ENCODE peak calls at places on chromosome 13, in seven cellular contexts. N, H, J, C, E, X and D are unnamed samples.

GRCh38 chr13:25840261-25840660 is 211.6 kb downstream of the SHISA2 start:
- DNase-seq in J (no peak), X (no peak), E (no peak), H (no peak), C (no peak), N (no peak), D (no peak)

GRCh38 chr13:48404952-48405351 is 8.0 kb downstream of the LPAR6 start:
- DNase-seq in C (no peak), J (no peak), N (peak), X (no peak), H (no peak), E (no peak), D (no peak)

GRCh38 chr13:52695856-52696255 is 43.2 kb downstream of the SUGT1 start:
- DNase-seq in E (peak), N (peak), H (no peak), J (peak), C (no peak), X (no peak), D (no peak)

GRCh38 chr13:112072531-112073244 is 5.7 kb downstream of the SOX1 start:
- DNase-seq in J (no peak), C (no peak), H (no peak), E (no peak), X (no peak), N (no peak), D (peak)

GRCh38 chr13:61778531-61778930 is 362.9 kb upstream of the PCDH20 start:
- DNase-seq in X (no peak), J (no peak), C (no peak), N (no peak), E (no peak), H (no peak), D (peak)

GRCh38 chr13:74325106-74325505 is 190.9 kb upstream of the KLF12 start:
- DNase-seq in C (no peak), E (peak), J (no peak), H (no peak), N (peak), X (no peak), D (no peak)

GRCh38 chr13:43787518-43787891 is 733 bp upstream of the ENOX1 start:
- DNase-seq in C (no peak), X (no peak), H (no peak), J (no peak), N (no peak), E (no peak), D (peak)

GRCh38 chr13:67117010-67117550 is 113.1 kb downstream of the PCDH9 start:
- DNase-seq in E (no peak), H (no peak), J (no peak), C (no peak), N (no peak), X (no peak), D (peak)

GRCh38 chr13:75569576-75569975 is 20.0 kb downstream of the UCHL3 start:
- DNase-seq in X (no peak), E (no peak), J (no peak), N (no peak), C (no peak), H (no peak), D (no peak)

GRCh38 chr13:75566658-75567057 is 17.1 kb downstream of the UCHL3 start:
- DNase-seq in N (peak), C (no peak), X (no peak), J (no peak), E (no peak), H (no peak), D (no peak)
- TF ChIP-seq CTCF in N (peak), C (peak), X (peak), J (peak), E (peak), H (peak), D (peak)

GRCh38 chr13:39040206-39040605 is 1.9 kb downstream of the NHLRC3 start:
- DNase-seq in J (no peak), N (peak), E (no peak), C (no peak), X (no peak), H (no peak), D (no peak)
- TF ChIP-seq CTCF in J (no peak), N (no peak), E (no peak), C (no peak), X (no peak), H (no peak), D (no peak)

GRCh38 chr13:90365130-90365529 is 982.4 kb upstream of the MIR17HG start:
- DNase-seq in J (no peak), H (no peak), N (peak), E (no peak), X (no peak), C (no peak), D (no peak)
- TF ChIP-seq CTCF in J (no peak), H (peak), N (peak), E (peak), X (no peak), C (no peak), D (peak)

DNA sequence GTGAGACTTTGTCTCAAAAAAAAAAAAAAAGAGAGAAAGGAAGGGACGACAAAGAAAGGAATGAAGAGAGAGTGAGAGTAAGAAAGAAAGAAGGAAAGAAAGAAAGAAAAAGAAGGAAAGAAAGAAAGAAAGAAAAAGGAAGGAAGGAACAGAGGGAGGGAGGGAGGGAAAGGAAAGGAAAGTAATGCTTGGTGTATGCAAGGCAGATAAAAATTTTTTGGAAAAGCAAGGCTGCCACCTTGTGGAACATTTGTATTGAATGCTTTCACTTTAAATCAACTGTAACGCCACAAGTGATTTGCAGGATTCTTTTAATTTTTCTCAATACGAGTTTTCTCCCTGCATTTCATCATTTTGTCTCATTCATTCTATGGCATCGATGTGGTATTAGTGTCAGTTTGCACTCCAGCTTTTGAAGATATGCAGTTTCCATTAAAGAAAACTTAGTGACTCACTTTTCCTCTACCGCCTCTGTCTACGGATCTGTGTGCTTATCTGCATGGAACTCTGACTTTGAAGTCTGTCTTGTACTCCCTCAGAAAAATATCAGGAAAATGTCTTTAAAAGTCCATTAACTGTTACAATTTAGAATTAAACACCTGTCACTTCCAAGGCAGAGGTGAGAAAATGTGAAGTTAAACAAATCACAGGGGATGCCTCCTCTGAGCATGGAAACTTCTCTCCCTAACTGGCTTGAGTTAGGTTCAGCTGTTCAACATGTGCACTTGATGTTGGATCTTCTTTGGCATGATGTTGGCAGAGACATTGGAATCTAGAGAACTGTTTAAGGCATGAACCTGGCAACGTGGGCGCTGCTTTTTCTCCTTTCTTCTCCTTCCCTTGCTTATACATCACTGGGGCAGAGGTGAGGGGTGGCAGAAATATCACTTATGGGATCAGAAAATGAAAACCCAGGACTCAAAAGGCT is 20.0 kb upstream of the ZDHHC20 start:
- DNase-seq in E (peak), H (peak), J (peak), N (peak), X (no peak), C (no peak), D (peak)
- TF ChIP-seq CTCF in E (peak), H (peak), J (peak), N (peak), X (peak), C (peak), D (peak)

GRCh38 chr13:91405240-91405639 is 6.8 kb downstream of the GPC5 start:
- DNase-seq in J (no peak), N (no peak), E (no peak), H (no peak), X (no peak), C (no peak), D (no peak)

GRCh38 chr13:91409661-91410060 is 11.2 kb downstream of the GPC5 start:
- DNase-seq in C (no peak), N (no peak), X (no peak), J (no peak), H (no peak), E (no peak), D (no peak)

GRCh38 chr13:91401916-91402315 is 3.5 kb downstream of the GPC5 start:
- DNase-seq in E (no peak), X (no peak), J (no peak), N (no peak), H (no peak), C (no peak), D (no peak)

GRCh38 chr13:91406619-91407018 is 8.2 kb downstream of the GPC5 start:
- DNase-seq in N (peak), J (peak), X (no peak), H (peak), E (peak), C (no peak), D (peak)
- TF ChIP-seq CTCF in N (peak), J (peak), X (no peak), H (peak), E (peak), C (peak), D (peak)

DNA sequence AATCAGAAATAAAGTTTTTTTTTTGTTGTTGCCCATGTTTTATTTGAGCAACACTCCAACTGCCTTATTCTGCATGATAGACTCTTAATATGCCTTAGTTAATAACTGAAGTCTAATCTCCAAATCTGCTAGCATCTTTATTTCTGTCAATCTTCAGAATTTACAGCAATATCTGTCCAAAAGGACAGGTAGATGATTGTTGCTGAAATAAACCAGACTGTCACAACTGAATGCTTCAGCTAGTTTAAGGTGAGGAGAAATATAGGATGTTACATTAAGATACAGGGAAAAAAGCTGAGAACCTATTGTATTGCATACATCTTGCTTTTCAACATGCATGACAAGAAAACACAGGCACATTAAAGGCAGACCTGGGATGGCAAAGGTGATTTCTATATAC is 204.3 kb downstream of the SLITRK1 start:
- DNase-seq in H (no peak), N (no peak), C (no peak), J (no peak), X (no peak), E (no peak), D (no peak)
- TF ChIP-seq CTCF in H (no peak), N (no peak), C (no peak), J (no peak), X (no peak), E (no peak), D (no peak)

GRCh38 chr13:114019367-114019766 is 45.5 kb upstream of the C13orf46 start:
- DNase-seq in E (no peak), N (no peak), J (no peak), H (peak), C (no peak), X (no peak), D (peak)
- TF ChIP-seq CTCF in E (no peak), N (no peak), J (no peak), H (no peak), C (no peak), X (no peak), D (no peak)

GRCh38 chr13:107865643-107866006 is 349.7 kb downstream of the LIG4 start:
- DNase-seq in C (no peak), J (no peak), H (no peak), E (no peak), X (no peak), N (no peak), D (no peak)

GRCh38 chr13:107866666-107867623 is 348.4 kb downstream of the LIG4 start:
- DNase-seq in C (peak), X (no peak), N (peak), H (no peak), E (no peak), J (no peak), D (peak)

GRCh38 chr13:107870400-107870799 is 344.9 kb downstream of the LIG4 start:
- DNase-seq in J (no peak), H (no peak), C (no peak), X (no peak), N (no peak), E (no peak), D (no peak)

GRCh38 chr13:107866007-107866665 is 349.2 kb downstream of the LIG4 start:
- DNase-seq in J (no peak), H (no peak), N (peak), C (peak), E (peak), X (no peak), D (peak)

GRCh38 chr13:107867701-107868661 is 347.4 kb downstream of the LIG4 start:
- DNase-seq in H (no peak), C (peak), X (no peak), J (no peak), E (peak), N (no peak), D (peak)
- TF ChIP-seq CTCF in H (no peak), C (peak), X (no peak), J (peak), E (peak), N (peak), D (peak)